ENCODE peak calls at places on chromosome 11, in nine cellular contexts. W is OCI-LY7, B is ovary, M is HFF-Myc, T is neural progenitor cell, L is stomach, Z is AG10803, D is fibroblast of lung, G is lower leg skin. R is an unnamed sample.

GRCh38 chr11:44876194-44876723 is 74.4 kb downstream of the TP53I11 start:
- DNase-seq in W (no peak), B (no peak), M (no peak), T (no peak), L (no peak), Z (no peak), D (no peak), G (no peak), R (no peak)

GRCh38 chr11:59857444-59858434 is 8.5 kb downstream of the TCN1 start:
- DNase-seq in W (no peak), B (no peak), M (no peak), T (no peak), L (no peak), Z (no peak), D (peak), G (no peak), R (peak)

GRCh38 chr11:105610796-105611361 is 1.0 kb downstream of the GRIA4 start:
- DNase-seq in W (no peak), B (no peak), M (no peak), T (peak), L (no peak), Z (no peak), D (no peak), G (no peak), R (no peak)

GRCh38 chr11:477042-477715 is 27.1 kb downstream of the PTDSS2 start:
- DNase-seq in W (no peak), B (no peak), M (no peak), T (no peak), L (no peak), Z (no peak), D (no peak), G (no peak), R (no peak)

GRCh38 chr11:99063331-99063730 is 42.6 kb downstream of the CNTN5 start:
- DNase-seq in W (no peak), B (no peak), M (no peak), T (no peak), L (no peak), Z (no peak), D (no peak), G (no peak), R (no peak)

GRCh38 chr11:2143652-2144548 is 4.7 kb upstream of the IGF2 start:
- DNase-seq in W (no peak), B (no peak), M (no peak), T (peak), L (no peak), Z (no peak), D (no peak), G (no peak), R (peak)

GRCh38 chr11:104222464-104222863 is 58.5 kb upstream of the PDGFD start:
- DNase-seq in W (peak), B (no peak), M (no peak), T (no peak), L (no peak), Z (no peak), D (no peak), G (no peak), R (no peak)

GRCh38 chr11:4146070-4146764 is 51.6 kb downstream of the RRM1 start:
- DNase-seq in W (no peak), B (no peak), M (no peak), T (no peak), L (no peak), Z (no peak), D (no peak), G (no peak), R (no peak)

GRCh38 chr11:3120071-3120792 is 44.9 kb downstream of the OSBPL5 start:
- DNase-seq in W (no peak), B (peak), M (no peak), T (no peak), L (peak), Z (no peak), D (no peak), G (no peak), R (no peak)

GRCh38 chr11:15379483-15379882 is 264.8 kb downstream of the INSC start:
- DNase-seq in W (no peak), B (no peak), M (no peak), T (peak), L (no peak), Z (no peak), D (no peak), G (no peak), R (no peak)

GRCh38 chr11:2794419-2794795 is 91.2 kb downstream of the CDKN1C start:
- DNase-seq in W (no peak), B (no peak), M (no peak), T (no peak), L (peak), Z (no peak), D (no peak), G (no peak), R (no peak)

GRCh38 chr11:85750646-85751045 is 60.3 kb downstream of the SYTL2 start:
- DNase-seq in W (no peak), B (no peak), M (no peak), T (no peak), L (no peak), Z (peak), D (no peak), G (no peak), R (peak)

GRCh38 chr11:85746640-85747039 is 60.6 kb upstream of the CCDC89 start:
- DNase-seq in W (no peak), B (no peak), M (no peak), T (no peak), L (no peak), Z (peak), D (no peak), G (no peak), R (no peak)

GRCh38 chr11:85749884-85750283 is 61.1 kb downstream of the SYTL2 start:
- DNase-seq in W (no peak), B (no peak), M (no peak), T (no peak), L (no peak), Z (no peak), D (no peak), G (no peak), R (no peak)

GRCh38 chr11:85749287-85749834 is 61.6 kb downstream of the SYTL2 start:
- DNase-seq in W (no peak), B (no peak), M (no peak), T (no peak), L (no peak), Z (no peak), D (no peak), G (no peak), R (no peak)

DNA sequence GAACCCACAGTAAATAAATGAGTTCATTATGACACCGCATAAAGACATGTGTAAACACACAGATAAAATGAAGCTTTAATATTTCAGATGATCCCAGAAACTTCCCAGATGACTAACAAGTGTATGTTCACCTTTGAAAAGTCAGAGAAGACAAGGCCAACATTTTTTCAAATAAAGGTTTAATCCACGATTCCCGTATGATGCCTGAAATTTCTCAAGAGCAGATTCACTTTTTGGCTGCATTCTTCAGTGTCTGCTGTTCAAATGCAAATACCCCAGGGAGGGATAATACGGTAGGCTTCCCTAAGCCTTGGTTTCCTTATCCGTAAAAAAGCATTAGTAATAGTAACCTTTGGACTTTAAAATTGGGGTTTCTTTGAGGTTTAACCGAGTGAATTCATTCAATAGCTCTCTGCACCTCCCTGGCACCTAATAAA is 62.5 kb downstream of the SYTL2 start:
- DNase-seq in W (no peak), B (no peak), M (no peak), T (no peak), L (no peak), Z (peak), D (peak), G (no peak), R (no peak)
- TF ChIP-seq CTCF in W (no peak), B (no peak), M (no peak), T (no peak), L (no peak), Z (no peak), D (no peak), G (no peak), R (no peak)

GRCh38 chr11:78841451-78842060 is 266.9 kb upstream of the NARS2 start:
- DNase-seq in W (no peak), B (no peak), M (no peak), T (no peak), L (no peak), Z (no peak), D (peak), G (no peak), R (no peak)
- TF ChIP-seq CTCF in W (no peak), B (no peak), M (no peak), T (peak), L (no peak), Z (no peak), D (no peak), G (no peak), R (no peak)

GRCh38 chr11:27158763-27159679 is 118.4 kb downstream of the BBOX1 start:
- DNase-seq in W (peak), B (peak), M (peak), T (peak), L (peak), Z (peak), D (peak), G (peak), R (peak)
- TF ChIP-seq CTCF in W (peak), B (peak), M (peak), T (peak), L (peak), Z (peak), D (peak), G (no peak), R (peak)

GRCh38 chr11:57800444-57801184 is 39.0 kb downstream of the CTNND1 start:
- DNase-seq in W (peak), B (no peak), M (peak), T (peak), L (no peak), Z (peak), D (peak), G (no peak), R (peak)
- TF ChIP-seq CTCF in W (peak), B (peak), M (peak), T (peak), L (peak), Z (peak), D (peak), G (no peak), R (peak)

R was measured in activated CD8-positive, alpha-beta T cell treated with anti-CD3 and anti-CD28 coated beads for 36 hours.